ENCODE peak calls at places on chromosomes 4 and X, in nine cellular contexts. Y, E, G, C, I, P, B, N and W are unnamed samples.

GRCh38 chrX:1452497-1453389 is at the start of gene ASMTL:
- DNase-seq in Y (peak; percentile 94), E (peak; percentile 100), G (peak; percentile 100), C (peak; percentile 99), I (peak; percentile 97), P (peak; percentile 100), B (peak; percentile 100), N (peak; percentile 89), W (peak; percentile 99)

GRCh38 chr4:25258980-25259578 is 25.2 kb downstream of the PI4K2B start:
- DNase-seq in Y (peak; percentile 57), E (no peak), G (no peak), C (no peak), I (peak; percentile 25), P (no peak), B (no peak), N (no peak), W (peak; percentile 8)

GRCh38 chr4:28918871-28919270 is 1801.3 kb upstream of the PCDH7 start:
- DNase-seq in Y (no peak), E (no peak), G (no peak), C (no peak), I (no peak), P (no peak), B (no peak), N (no peak), W (no peak)

GRCh38 chr4:16142598-16143295 is 58.9 kb upstream of the PROM1 start:
- DNase-seq in Y (no peak), E (no peak), G (no peak), C (no peak), I (no peak), P (no peak), B (no peak), N (no peak), W (no peak)

GRCh38 chrX:123731258-123731986 is 1.4 kb downstream of the THOC2 start:
- DNase-seq in Y (peak; percentile 46), E (no peak), G (peak; percentile 35), C (peak; percentile 37), I (no peak), P (no peak), B (peak; percentile 45), N (no peak), W (no peak)

GRCh38 chrX:10617964-10618342 is 2.4 kb downstream of the MID1 start:
- DNase-seq in Y (peak; percentile 66), E (no peak), G (no peak), C (peak; percentile 56), I (peak; percentile 26), P (no peak), B (no peak), N (no peak), W (peak; percentile 67)

GRCh38 chr4:724131-724530 is 18.5 kb downstream of the PCGF3 start:
- DNase-seq in Y (no peak), E (no peak), G (no peak), C (no peak), I (no peak), P (no peak), B (no peak), N (no peak), W (no peak)

GRCh38 chr4:85953651-85954018 is 406.2 kb downstream of the MAPK10 start:
- DNase-seq in Y (peak; percentile 34), E (no peak), G (no peak), C (no peak), I (peak; percentile 40), P (no peak), B (no peak), N (no peak), W (peak; percentile 59)

GRCh38 chrX:48540480-48540879 is 966 bp downstream of the TBC1D25 start:
- DNase-seq in Y (no peak), E (no peak), G (no peak), C (no peak), I (no peak), P (no peak), B (no peak), N (no peak), W (no peak)

GRCh38 chr4:83490876-83491450 is 6.1 kb upstream of the ABRAXAS1 start:
- DNase-seq in Y (peak; percentile 24), E (no peak), G (no peak), C (no peak), I (peak; percentile 26), P (no peak), B (no peak), N (peak; percentile 14), W (peak; percentile 11)

GRCh38 chr4:186726440-186727148 is 2.9 kb upstream of the FAT1 start:
- DNase-seq in Y (peak; percentile 84), E (peak; percentile 50), G (peak; percentile 17), C (peak; percentile 60), I (peak; percentile 81), P (no peak), B (peak; percentile 65), N (no peak), W (peak; percentile 69)

GRCh38 chr4:20544645-20545044 is 155.6 kb upstream of the PACRGL start:
- DNase-seq in Y (peak; percentile 41), E (peak; percentile 50), G (no peak), C (no peak), I (peak; percentile 63), P (no peak), B (no peak), N (no peak), W (peak; percentile 36)

GRCh38 chrX:87067795-87068194 is 449.8 kb upstream of the KLHL4 start:
- DNase-seq in Y (no peak), E (no peak), G (no peak), C (no peak), I (no peak), P (no peak), B (no peak), N (no peak), W (no peak)

GRCh38 chr4:100290585-100290984 is 100.3 kb upstream of the DDIT4L start:
- DNase-seq in Y (peak; percentile 50), E (no peak), G (no peak), C (no peak), I (peak; percentile 21), P (no peak), B (no peak), N (no peak), W (peak; percentile 21)

GRCh38 chr4:100907465-100908454 is 389.9 kb upstream of the EMCN start:
- DNase-seq in Y (peak; percentile 6), E (no peak), G (no peak), C (no peak), I (peak; percentile 10), P (no peak), B (no peak), N (no peak), W (no peak)